ENCODE peak calls at places on chromosomes 13 and 19, in six cellular contexts. V is posterior cingulate gyrus; A is activated CD8-positive, alpha-beta memory T cell treated with anti-CD3 and anti-CD28 coated beads for 1 hour; T is activated CD4-positive, alpha-beta T cell treated with anti-CD3 and anti-CD28 coated beads, Interleukin-2, amount 50 U/mL, for 1 hour; F is AG10803; J is cardiac fibroblast. N is an unnamed sample.

GRCh38 chr19:58498316-58499020 is 13.3 kb downstream of the SLC27A5 start:
- DNase-seq in V (no peak), A (no peak), T (no peak), F (no peak), J (no peak), N (no peak)

GRCh38 chr13:27425151-27425917 is 915 bp downstream of the GTF3A start:
- DNase-seq in V (no peak), A (no peak), T (no peak), F (no peak), J (peak; percentile 19), N (peak; percentile 5)

GRCh38 chr19:7654401-7654800 is 14.4 kb upstream of the RETN start:
- DNase-seq in V (no peak), A (no peak), T (no peak), F (peak; percentile 47), J (no peak), N (peak; percentile 18)

GRCh38 chr13:25608181-25608580 is 236.4 kb downstream of the ATP8A2 start:
- DNase-seq in V (no peak), A (no peak), T (no peak), F (no peak), J (no peak), N (no peak)

GRCh38 chr19:15195381-15195964 is 5.3 kb downstream of the NOTCH3 start:
- DNase-seq in V (no peak), A (no peak), T (no peak), F (peak; percentile 58), J (peak; percentile 83), N (peak; percentile 76)

GRCh38 chr19:40228371-40228770 is 1.9 kb upstream of the CCNP start:
- DNase-seq in V (no peak), A (no peak), T (no peak), F (no peak), J (no peak), N (no peak)

GRCh38 chr13:28558126-28558525 is 63.2 kb upstream of the FLT1 start:
- DNase-seq in V (no peak), A (no peak), T (no peak), F (peak; percentile 96), J (peak; percentile 91), N (peak; percentile 96)

GRCh38 chr13:24267283-24267682 is 42.1 kb upstream of the C1QTNF9 start:
- DNase-seq in V (no peak), A (no peak), T (no peak), F (peak; percentile 52), J (peak; percentile 55), N (no peak)

GRCh38 chr19:4969772-4970531 is 1.0 kb downstream of the KDM4B start:
- DNase-seq in V (no peak), A (no peak), T (no peak), F (peak; percentile 24), J (peak; percentile 32), N (peak; percentile 60)

GRCh38 chr19:41376998-41377365 is 649 bp downstream of the TMEM91 start:
- DNase-seq in V (no peak), A (no peak), T (no peak), F (no peak), J (no peak), N (no peak)

GRCh38 chr13:39051157-39051556 is 12.9 kb downstream of the NHLRC3 start:
- DNase-seq in V (no peak), A (no peak), T (no peak), F (peak; percentile 55), J (peak; percentile 65), N (peak; percentile 77)

GRCh38 chr13:52084971-52085370 is 43.9 kb downstream of the NEK5 start:
- DNase-seq in V (no peak), A (no peak), T (no peak), F (no peak), J (no peak), N (no peak)

GRCh38 chr19:13731147-13731964 is 33.0 kb upstream of the MRI1 start:
- DNase-seq in V (peak; percentile 96), A (peak; percentile 91), T (peak; percentile 95), F (peak; percentile 97), J (peak; percentile 97), N (peak; percentile 98)

N was measured in adipocyte.